ENCODE peak calls at places on chromosomes 1 and 21, in four cellular contexts. G is neural progenitor cell, A is suprapubic skin, V is fibroblast of lung. D is an unnamed sample.
A peak's percentile ranks its signal among the peaks of the same experiment; 100 is the strongest.

GRCh38 chr21:19900149-19900548 is 1098.1 kb upstream of the NCAM2 start:
- DNase-seq in G (no peak), A (no peak), V (no peak), D (no peak)

GRCh38 chr1:180842482-180842881 is 70.2 kb upstream of the KIAA1614 start:
- DNase-seq in V (no peak), A (no peak), G (no peak), D (no peak)

GRCh38 chr1:39563669-39564068 is 12.9 kb downstream of the PABPC4 start:
- DNase-seq in A (no peak), V (no peak), G (no peak), D (no peak)

GRCh38 chr21:35048183-35048601 is 910 bp downstream of the RUNX1 start:
- DNase-seq in A (no peak), V (no peak), G (peak; percentile 41), D (peak; percentile 67)

GRCh38 chr1:58812468-58812867 is 28.6 kb upstream of the JUN start:
- DNase-seq in A (no peak), V (no peak), G (no peak), D (no peak)

GRCh38 chr1:55005351-55006140 is 6.8 kb downstream of the BSND start:
- DNase-seq in G (no peak), V (no peak), A (no peak), D (no peak)

GRCh38 chr1:224745924-224746323 is 129.8 kb downstream of the CNIH3 start:
- DNase-seq in G (no peak), V (no peak), A (no peak), D (no peak)

GRCh38 chr1:22080184-22080583 is 27.7 kb downstream of the CDC42 start:
- DNase-seq in G (no peak), V (no peak), A (no peak), D (no peak)

GRCh38 chr1:27574871-27575831 is 28.8 kb downstream of the AHDC1 start:
- DNase-seq in V (peak; percentile 84), G (peak; percentile 94), A (no peak), D (peak; percentile 86)

GRCh38 chr1:22321917-22322316 is 129.7 kb upstream of the ZBTB40 start:
- DNase-seq in A (no peak), V (no peak), G (no peak), D (no peak)

GRCh38 chr1:228148971-228149340 is 774 bp upstream of the GJC2 start:
- DNase-seq in V (no peak), A (peak; percentile 60), G (no peak), D (no peak)
- H3K4me1 ChIP-seq in V (peaks cover 34% of the 10 kb centered on the region), A (peaks cover 76% of the 10 kb centered on the region), G (peaks cover 14% of the 10 kb centered on the region), D (peaks cover 58% of the 10 kb centered on the region)

GRCh38 chr1:1778827-1779675 is 781 bp upstream of the NADK start:
- DNase-seq in A (peak; percentile 89), V (no peak), G (peak; percentile 86), D (peak; percentile 96)
- TF ChIP-seq CTCF in A (no peak), V (no peak), G (peak; percentile 54), D (peak; percentile 30)

GRCh38 chr1:151008244-151009205 is at the start of gene PRUNE1:
- DNase-seq in A (peak; percentile 99), V (peak; percentile 96), G (peak; percentile 98), D (peak; percentile 99)

GRCh38 chr1:151011154-151011850 is 3.1 kb downstream of the PRUNE1 start:
- DNase-seq in V (no peak), A (no peak), G (no peak), D (no peak)

GRCh38 chr1:151009206-151009587 is 948 bp downstream of the PRUNE1 start:
- DNase-seq in V (peak; percentile 43), G (no peak), A (no peak), D (no peak)

GRCh38 chr1:151009674-151010345 is 1.6 kb downstream of the PRUNE1 start:
- DNase-seq in G (no peak), V (no peak), A (no peak), D (no peak)

DNA sequence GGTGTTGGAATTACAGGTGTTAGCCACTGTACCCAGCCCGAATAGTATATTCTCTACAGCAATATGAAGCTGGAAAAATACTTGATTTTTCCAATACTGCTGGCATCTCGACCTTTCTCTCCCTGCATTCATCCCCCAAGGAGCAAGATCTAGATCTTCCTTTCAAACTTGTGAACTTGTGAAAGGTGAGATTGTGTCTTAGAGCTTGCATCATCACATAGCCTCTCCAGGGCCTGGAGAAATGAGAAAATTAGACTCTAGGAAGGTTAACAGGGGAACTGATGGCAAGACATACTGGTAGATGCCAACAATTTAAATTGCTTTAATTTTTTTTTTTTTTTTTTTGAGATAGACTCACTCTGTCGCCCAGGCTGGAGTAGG is 2.1 kb downstream of the PRUNE1 start:
- DNase-seq in A (no peak), V (no peak), G (no peak), D (no peak)
- H3K4me1 ChIP-seq in A (peaks cover 36% of the 10 kb centered on the region), V (peaks cover 14% of the 10 kb centered on the region), G (peaks cover 21% of the 10 kb centered on the region), D (peaks cover 67% of the 10 kb centered on the region)

GRCh38 chr21:36127977-36128376 is 6.9 kb upstream of the CBR3 start:
- DNase-seq in A (no peak), G (no peak), V (no peak), D (no peak)
- TF ChIP-seq CTCF in A (no peak), G (no peak), V (no peak), D (no peak)